ENCODE peak calls at places on chromosomes 12 and 14, in four cellular contexts. B is AG04450, G is breast epithelium, K is colonic mucosa. U is an unnamed sample.

GRCh38 chr12:125936502-125936901 is 871.3 kb downstream of the AACS start:
- DNase-seq in B (no peak), G (no peak), K (no peak), U (no peak)

GRCh38 chr12:105555556-105555973 is 225.1 kb downstream of the C12orf75 start:
- DNase-seq in G (no peak), B (no peak), K (no peak), U (no peak)

GRCh38 chr14:34538871-34539406 is 562 bp downstream of the EAPP start:
- DNase-seq in K (no peak), G (no peak), B (no peak), U (no peak)

GRCh38 chr12:66665416-66665815 is 13.5 kb downstream of the GRIP1 start:
- DNase-seq in G (no peak), B (no peak), K (no peak), U (no peak)

GRCh38 chr14:50452979-50453705 is 56.5 kb upstream of the CDKL1 start:
- DNase-seq in B (peak; percentile 59), K (no peak), G (no peak), U (no peak)

GRCh38 chr12:53795927-53796326 is 44.1 kb upstream of the CISTR start:
- DNase-seq in B (no peak), K (no peak), G (no peak), U (peak; percentile 27)

GRCh38 chr14:24289649-24290283 is 9.8 kb downstream of the DHRS1 start:
- DNase-seq in B (no peak), K (no peak), G (no peak), U (no peak)

GRCh38 chr12:20946732-20947131 is 136.2 kb downstream of the SLCO1B3 start:
- DNase-seq in K (peak; percentile 36), B (no peak), G (no peak), U (peak; percentile 42)

GRCh38 chr14:94770251-94770749 is 387 bp upstream of the GSC start:
- DNase-seq in G (no peak), K (no peak), B (no peak), U (no peak)

GRCh38 chr14:30855345-30856037 is 18.9 kb upstream of the COCH start:
- DNase-seq in B (no peak), G (no peak), K (no peak), U (no peak)

GRCh38 chr12:3247077-3247476 is 169.9 kb downstream of the TSPAN9 start:
- DNase-seq in B (no peak), K (no peak), G (no peak), U (no peak)

GRCh38 chr14:64293976-64294671 is at the start of gene ESR2:
- DNase-seq in K (peak; percentile 35), B (no peak), G (no peak), U (peak; percentile 47)

GRCh38 chr14:96564389-96564788 is 62.2 kb downstream of the PAPOLA start:
- DNase-seq in G (no peak), B (no peak), K (no peak), U (no peak)

GRCh38 chr12:131944601-131945251 is 5.0 kb upstream of the EP400 start:
- DNase-seq in B (no peak), G (peak; percentile 11), K (no peak), U (no peak)

GRCh38 chr14:102095231-102095870 is 8.5 kb upstream of the HSP90AA1 start:
- DNase-seq in G (no peak), B (no peak), K (no peak), U (no peak)

GRCh38 chr14:100305446-100306255 is 593 bp downstream of the SLC25A29 start:
- DNase-seq in K (peak; percentile 62), G (no peak), B (no peak), U (no peak)

GRCh38 chr12:44034916-44035315 is 199.0 kb downstream of the TMEM117 start:
- DNase-seq in B (no peak), G (no peak), K (no peak), U (no peak)

GRCh38 chr12:22014783-22015144 is 31.3 kb upstream of the CMAS start:
- DNase-seq in B (no peak), G (no peak), K (no peak), U (no peak)

GRCh38 chr12:26750531-26751171 is 82.3 kb downstream of the ITPR2 start:
- DNase-seq in B (no peak), G (no peak), K (no peak), U (no peak)

GRCh38 chr12:28025821-28026505 is 53.4 kb upstream of the PTHLH start:
- DNase-seq in G (no peak), B (no peak), K (no peak), U (no peak)

GRCh38 chr12:93537769-93538168 is 34.7 kb upstream of the SOCS2 start:
- DNase-seq in G (no peak), B (no peak), K (no peak), U (no peak)
- TF ChIP-seq CTCF in G (no peak), B (no peak), K (no peak), U (peak; percentile 11)

GRCh38 chr12:58419182-58419760 is 477.9 kb downstream of the ATP23 start:
- DNase-seq in B (no peak), K (no peak), G (no peak), U (no peak)

GRCh38 chr12:58413794-58414193 is 472.4 kb downstream of the ATP23 start:
- DNase-seq in G (no peak), B (no peak), K (no peak), U (no peak)

GRCh38 chr12:58414398-58414871 is 473.1 kb downstream of the ATP23 start:
- DNase-seq in G (no peak), K (no peak), B (peak; percentile 26), U (no peak)

GRCh38 chr12:58415716-58416115 is 474.3 kb downstream of the ATP23 start:
- DNase-seq in K (no peak), G (no peak), B (no peak), U (no peak)

GRCh38 chr12:58416211-58416610 is 474.8 kb downstream of the ATP23 start:
- DNase-seq in B (peak; percentile 59), G (no peak), K (no peak), U (no peak)
- TF ChIP-seq CTCF in B (peak; percentile 39), G (no peak), K (no peak), U (no peak)

GRCh38 chr14:103905861-103906456 is 22.3 kb upstream of the TDRD9 start:
- DNase-seq in K (no peak), G (no peak), B (no peak), U (peak; percentile 50)
- TF ChIP-seq CTCF in K (no peak), G (no peak), B (peak; percentile 37), U (peak; percentile 10)

DNA sequence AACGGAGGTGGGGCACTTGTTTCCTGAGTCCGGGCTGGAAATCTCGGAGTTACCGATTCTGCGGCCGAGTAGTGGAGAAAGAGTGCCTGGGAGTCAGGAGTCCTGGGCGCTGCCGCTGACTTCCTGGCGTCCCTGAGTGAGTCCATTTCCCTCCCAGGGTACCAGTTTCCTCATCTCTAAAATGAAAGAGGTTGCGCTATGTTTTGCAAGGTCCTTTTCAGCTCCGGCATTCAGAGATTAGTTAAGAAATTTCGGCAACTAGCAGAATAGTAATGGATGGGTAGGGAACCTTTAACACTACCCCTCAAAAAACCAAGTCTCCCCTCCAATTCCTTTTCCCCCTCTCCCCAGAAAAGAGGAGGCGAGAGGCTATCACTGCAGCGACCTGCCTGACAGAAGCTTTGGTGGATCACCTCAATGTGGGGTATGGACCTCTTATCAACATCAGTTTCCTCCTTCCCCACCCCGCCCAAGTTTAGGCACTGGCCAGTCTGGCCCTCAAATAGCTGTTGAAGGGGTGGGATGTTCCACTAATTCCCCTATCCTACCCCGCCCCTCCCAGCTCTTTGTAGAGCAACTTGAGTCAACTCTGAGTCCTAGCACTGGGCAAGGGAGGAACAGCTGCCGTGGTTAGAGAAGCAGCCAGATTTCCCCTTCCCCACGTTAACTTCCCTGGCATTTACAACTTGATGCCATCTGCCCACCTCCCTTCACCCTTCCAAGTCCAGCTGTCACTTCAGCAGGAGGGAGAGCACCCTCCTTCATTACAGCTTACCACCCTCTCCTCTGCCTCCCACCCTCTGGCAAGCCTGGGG is 943 bp downstream of the BLOC1S1 start:
- DNase-seq in G (no peak), K (peak; percentile 53), B (no peak), U (peak; percentile 10)
- TF ChIP-seq CTCF in G (no peak), K (no peak), B (no peak), U (no peak)

GRCh38 chr12:120639771-120640721 is at the start of gene CABP1:
- DNase-seq in B (no peak), K (peak; percentile 64), G (no peak), U (peak; percentile 72)
- TF ChIP-seq CTCF in B (no peak), K (no peak), G (no peak), U (peak; percentile 40)

GRCh38 chr12:7189398-7190267 is at the start of gene PEX5:
- DNase-seq in G (peak; percentile 83), K (peak; percentile 91), B (peak; percentile 77), U (peak; percentile 90)
- TF ChIP-seq CTCF in G (no peak), K (no peak), B (no peak), U (no peak)

GRCh38 chr12:95943231-95943842 is at the start of gene AMDHD1:
- DNase-seq in G (peak; percentile 20), K (peak; percentile 48), B (no peak), U (peak; percentile 80)
- TF ChIP-seq CTCF in G (no peak), K (no peak), B (peak; percentile 35), U (peak; percentile 27)

GRCh38 chr12:63313139-63313538 is 162.1 kb upstream of the AVPR1A start:
- DNase-seq in K (no peak), G (no peak), B (no peak), U (no peak)
- TF ChIP-seq CTCF in K (no peak), G (no peak), B (no peak), U (no peak)

GRCh38 chr12:57632898-57633825 is at the start of gene B4GALNT1:
- DNase-seq in G (peak; percentile 18), B (no peak), K (peak; percentile 33), U (peak; percentile 87)
- TF ChIP-seq CTCF in G (peak; percentile 89), B (peak; percentile 91), K (peak; percentile 89), U (peak; percentile 86)

GRCh38 chr12:124500232-124501079 is 67.0 kb downstream of the NCOR2 start:
- DNase-seq in G (peak; percentile 79), B (no peak), K (no peak), U (no peak)

GRCh38 chr12:124499873-124500231 is 67.6 kb downstream of the NCOR2 start:
- DNase-seq in G (no peak), B (no peak), K (no peak), U (no peak)

GRCh38 chr12:124498178-124498869 is 69.1 kb downstream of the NCOR2 start:
- DNase-seq in B (no peak), G (no peak), K (no peak), U (no peak)

GRCh38 chr12:124497658-124498057 is 69.8 kb downstream of the NCOR2 start:
- DNase-seq in B (peak; percentile 69), K (no peak), G (no peak), U (no peak)

DNA sequence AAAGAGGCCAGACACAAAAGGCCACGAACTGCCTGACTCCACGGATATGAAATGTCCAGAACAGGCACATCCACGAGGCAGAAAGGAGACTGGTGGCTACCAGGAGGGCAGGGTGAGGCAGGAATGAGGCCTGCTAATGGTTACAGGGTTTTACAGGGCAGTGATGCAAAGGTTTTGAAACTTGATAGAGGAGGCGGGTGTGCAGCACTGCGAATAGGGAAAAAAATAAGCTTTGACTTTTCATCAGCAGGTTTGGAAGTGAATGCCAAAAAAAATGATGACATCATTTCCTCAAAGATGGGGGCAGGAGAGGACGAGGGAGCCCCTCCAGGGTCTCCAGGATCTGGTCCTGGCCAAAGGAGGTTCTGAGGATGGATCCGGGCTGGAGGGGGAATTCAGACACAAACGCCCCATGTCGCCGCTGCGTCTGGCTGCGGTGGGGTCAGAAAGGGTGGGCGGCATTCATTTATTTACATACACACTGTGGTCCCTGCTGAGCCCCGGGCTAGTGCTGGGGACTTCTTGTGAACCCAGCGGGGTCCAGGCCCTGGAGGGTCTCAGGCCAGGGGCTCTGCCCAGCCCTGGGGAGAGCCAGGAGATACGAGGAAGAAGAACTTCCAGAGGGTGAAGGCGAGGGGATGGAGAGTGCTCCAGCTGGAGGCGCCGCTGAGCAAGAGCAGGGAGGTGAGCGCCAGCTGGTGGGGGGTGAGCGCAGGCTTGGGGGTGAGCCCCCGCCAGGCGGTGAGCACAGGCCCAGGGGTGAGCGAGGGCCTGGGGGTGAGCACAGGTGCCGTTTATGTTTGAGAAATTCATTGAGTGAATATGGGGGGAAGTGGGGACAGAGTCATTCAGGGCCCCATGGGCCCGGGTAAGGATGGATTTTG is 68.3 kb downstream of the NCOR2 start:
- DNase-seq in B (no peak), K (no peak), G (no peak), U (no peak)
- TF ChIP-seq CTCF in B (peak; percentile 16), K (no peak), G (no peak), U (peak; percentile 13)

U was measured in glutamatergic neuron.